ENCODE peak calls at places on chromosomes 2 and 18, in five cellular contexts. One of them, this sample, is unnamed.

GRCh38 chr18:9520666-9521065 is 45.4 kb downstream of the RALBP1 start:
- DNase-seq in GM12878: no peak
- DNase-seq in HepG2: no peak
- DNase-seq in K562: no peak
- DNase-seq in IMR-90: no peak
- DNase-seq in this sample: no peak

GRCh38 chr2:196170202-196170680 is 1.1 kb downstream of the STK17B start:
- DNase-seq in GM12878: no peak
- DNase-seq in HepG2: peak
- DNase-seq in K562: peak
- DNase-seq in IMR-90: peak
- DNase-seq in this sample: peak

GRCh38 chr2:73203055-73203681 is 794 bp downstream of the NOTO start:
- DNase-seq in GM12878: no peak
- DNase-seq in HepG2: no peak
- DNase-seq in K562: no peak
- DNase-seq in IMR-90: no peak
- DNase-seq in this sample: no peak

GRCh38 chr2:108607706-108608301 is 73.5 kb downstream of the LIMS1 start:
- DNase-seq in GM12878: no peak
- DNase-seq in HepG2: peak
- DNase-seq in K562: peak
- DNase-seq in IMR-90: peak
- DNase-seq in this sample: no peak

GRCh38 chr2:237895544-237896506 is 36.4 kb downstream of the RAMP1 start:
- DNase-seq in GM12878: no peak
- DNase-seq in HepG2: no peak
- DNase-seq in K562: no peak
- DNase-seq in IMR-90: no peak
- DNase-seq in this sample: no peak

GRCh38 chr18:3791258-3791657 is 341.3 kb downstream of the TGIF1 start:
- DNase-seq in GM12878: no peak
- DNase-seq in HepG2: no peak
- DNase-seq in K562: no peak
- DNase-seq in IMR-90: no peak
- DNase-seq in this sample: no peak

GRCh38 chr2:146317959-146318358 is 1526.9 kb upstream of the ACVR2A start:
- DNase-seq in GM12878: no peak
- DNase-seq in HepG2: no peak
- DNase-seq in K562: no peak
- DNase-seq in IMR-90: peak
- DNase-seq in this sample: no peak

GRCh38 chr18:49168970-49169619 is 218.3 kb upstream of the SMAD7 start:
- DNase-seq in GM12878: peak
- DNase-seq in HepG2: peak
- DNase-seq in K562: no peak
- DNase-seq in IMR-90: no peak
- DNase-seq in this sample: no peak

GRCh38 chr2:152432206-152432653 is 97.3 kb downstream of the FMNL2 start:
- DNase-seq in GM12878: no peak
- DNase-seq in HepG2: peak
- DNase-seq in K562: no peak
- DNase-seq in IMR-90: peak
- DNase-seq in this sample: peak

GRCh38 chr2:42513252-42513918 is 19.6 kb upstream of the KCNG3 start:
- DNase-seq in GM12878: no peak
- DNase-seq in HepG2: peak
- DNase-seq in K562: peak
- DNase-seq in IMR-90: peak
- DNase-seq in this sample: peak
- TF ChIP-seq BHLHE40 in GM12878: no peak
- TF ChIP-seq BHLHE40 in HepG2: no peak
- TF ChIP-seq BHLHE40 in K562: no peak
- TF ChIP-seq BHLHE40 in IMR-90: no peak
- TF ChIP-seq BHLHE40 in this sample: no peak

GRCh38 chr2:43125090-43125998 is 101.1 kb downstream of the ZFP36L2 start:
- DNase-seq in GM12878: no peak
- DNase-seq in HepG2: no peak
- DNase-seq in K562: no peak
- DNase-seq in IMR-90: no peak
- DNase-seq in this sample: no peak
- H3K4me2 ChIP-seq in GM12878: no peak
- H3K4me2 ChIP-seq in HepG2: no peak
- H3K4me2 ChIP-seq in K562: no peak
- H3K4me2 ChIP-seq in IMR-90: no peak
- H3K4me2 ChIP-seq in this sample: no peak

GRCh38 chr2:75896779-75897366 is 186.2 kb upstream of the GCFC2 start:
- DNase-seq in GM12878: no peak
- DNase-seq in HepG2: peak
- DNase-seq in K562: no peak
- DNase-seq in IMR-90: no peak
- DNase-seq in this sample: peak
- TF ChIP-seq BHLHE40 in GM12878: no peak
- TF ChIP-seq BHLHE40 in HepG2: no peak
- TF ChIP-seq BHLHE40 in K562: no peak
- TF ChIP-seq BHLHE40 in IMR-90: no peak
- TF ChIP-seq BHLHE40 in this sample: no peak

DNA sequence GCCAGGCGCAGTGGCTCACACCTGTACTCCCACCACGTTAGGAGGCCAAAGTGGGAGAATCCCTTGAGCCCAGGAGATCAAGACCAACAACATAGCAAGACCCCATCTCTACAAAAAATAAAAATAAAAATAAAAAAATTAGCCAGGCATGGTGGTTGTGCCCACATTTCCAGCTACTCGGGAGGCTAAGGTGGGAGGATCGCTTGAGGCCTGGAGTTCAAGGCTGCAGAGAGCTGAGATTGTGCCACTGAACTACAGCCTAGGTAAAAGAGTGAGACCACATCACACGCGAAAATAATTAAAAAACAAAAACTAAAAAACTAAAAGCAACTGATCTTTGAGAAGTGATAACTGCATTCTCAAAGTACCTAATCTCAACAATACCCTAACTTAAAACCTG is 1.8 kb downstream of the C2orf76 start:
- DNase-seq in GM12878: no peak
- DNase-seq in HepG2: no peak
- DNase-seq in K562: no peak
- DNase-seq in IMR-90: no peak
- DNase-seq in this sample: no peak
- H3K4me2 ChIP-seq in GM12878: peak
- H3K4me2 ChIP-seq in HepG2: peak
- H3K4me2 ChIP-seq in K562: no peak
- H3K4me2 ChIP-seq in IMR-90: no peak
- H3K4me2 ChIP-seq in this sample: peak

GRCh38 chr2:44932079-44932478 is 9.4 kb upstream of the SIX3 start:
- DNase-seq in GM12878: no peak
- DNase-seq in HepG2: no peak
- DNase-seq in K562: no peak
- DNase-seq in IMR-90: no peak
- DNase-seq in this sample: no peak

GRCh38 chr2:44934024-44934423 is 7.5 kb upstream of the SIX3 start:
- DNase-seq in GM12878: no peak
- DNase-seq in HepG2: no peak
- DNase-seq in K562: no peak
- DNase-seq in IMR-90: no peak
- DNase-seq in this sample: no peak

GRCh38 chr2:44933434-44933951 is 8.0 kb upstream of the SIX3 start:
- DNase-seq in GM12878: no peak
- DNase-seq in HepG2: no peak
- DNase-seq in K562: no peak
- DNase-seq in IMR-90: no peak
- DNase-seq in this sample: no peak

GRCh38 chr2:44931177-44931795 is 10.2 kb upstream of the SIX3 start:
- DNase-seq in GM12878: no peak
- DNase-seq in HepG2: no peak
- DNase-seq in K562: no peak
- DNase-seq in IMR-90: no peak
- DNase-seq in this sample: no peak

GRCh38 chr2:44932564-44933392 is 8.7 kb upstream of the SIX3 start:
- DNase-seq in GM12878: no peak
- DNase-seq in HepG2: no peak
- DNase-seq in K562: no peak
- DNase-seq in IMR-90: no peak
- DNase-seq in this sample: no peak
- TF ChIP-seq BHLHE40 in GM12878: no peak
- TF ChIP-seq BHLHE40 in HepG2: no peak
- TF ChIP-seq BHLHE40 in K562: no peak
- TF ChIP-seq BHLHE40 in IMR-90: no peak
- TF ChIP-seq BHLHE40 in this sample: no peak

GRCh38 chr2:151553-152328 is 105.4 kb upstream of the FAM110C start:
- DNase-seq in GM12878: no peak
- DNase-seq in HepG2: no peak
- DNase-seq in K562: no peak
- DNase-seq in IMR-90: no peak
- DNase-seq in this sample: no peak
- H3K4me2 ChIP-seq in GM12878: no peak
- H3K4me2 ChIP-seq in HepG2: no peak
- H3K4me2 ChIP-seq in K562: no peak
- H3K4me2 ChIP-seq in IMR-90: no peak
- H3K4me2 ChIP-seq in this sample: no peak

GRCh38 chr2:68363731-68364130 is 1.4 kb upstream of the PLEK start:
- DNase-seq in GM12878: no peak
- DNase-seq in HepG2: no peak
- DNase-seq in K562: no peak
- DNase-seq in IMR-90: no peak
- DNase-seq in this sample: no peak

GRCh38 chr2:68365087-68365486 is at the start of gene PLEK:
- DNase-seq in GM12878: no peak
- DNase-seq in HepG2: no peak
- DNase-seq in K562: no peak
- DNase-seq in IMR-90: no peak
- DNase-seq in this sample: no peak

GRCh38 chr2:68368657-68369339 is 3.7 kb downstream of the PLEK start:
- DNase-seq in GM12878: no peak
- DNase-seq in HepG2: no peak
- DNase-seq in K562: no peak
- DNase-seq in IMR-90: peak
- DNase-seq in this sample: peak

GRCh38 chr2:68367918-68368656 is 3.0 kb downstream of the PLEK start:
- DNase-seq in GM12878: no peak
- DNase-seq in HepG2: no peak
- DNase-seq in K562: no peak
- DNase-seq in IMR-90: no peak
- DNase-seq in this sample: no peak

GRCh38 chr2:68366083-68366560 is 1.0 kb downstream of the PLEK start:
- DNase-seq in GM12878: no peak
- DNase-seq in HepG2: no peak
- DNase-seq in K562: no peak
- DNase-seq in IMR-90: no peak
- DNase-seq in this sample: no peak
- TF ChIP-seq BHLHE40 in GM12878: no peak
- TF ChIP-seq BHLHE40 in HepG2: no peak
- TF ChIP-seq BHLHE40 in K562: no peak
- TF ChIP-seq BHLHE40 in IMR-90: no peak
- TF ChIP-seq BHLHE40 in this sample: no peak

This sample was measured in A549.